ENCODE peak calls at places on chromosomes 4 and X, in four cellular contexts. One of them, this sample, is unnamed.
A peak's percentile ranks its signal among the peaks of the same experiment; 100 is the strongest.

GRCh38 chr4:185651137-185651677 is 115.9 kb upstream of the PDLIM3 start:
- DNase-seq in activated CD8-positive, alpha-beta memory T cell treated with anti-CD3 and anti-CD28 coated beads, Interleukin-2, amount 50 U/mL, for 48 hours: no peak
- DNase-seq in HT1080: no peak
- DNase-seq in A549: no peak
- DNase-seq in this sample: no peak

GRCh38 chr4:74366367-74366891 is 1.5 kb downstream of the EREG start:
- DNase-seq in activated CD8-positive, alpha-beta memory T cell treated with anti-CD3 and anti-CD28 coated beads, Interleukin-2, amount 50 U/mL, for 48 hours: no peak
- DNase-seq in HT1080: no peak
- DNase-seq in A549: no peak
- DNase-seq in this sample: no peak

GRCh38 chr4:3241905-3242304 is 7.1 kb upstream of the MSANTD1 start:
- DNase-seq in activated CD8-positive, alpha-beta memory T cell treated with anti-CD3 and anti-CD28 coated beads, Interleukin-2, amount 50 U/mL, for 48 hours: no peak
- DNase-seq in A549: no peak
- DNase-seq in HT1080: no peak
- DNase-seq in this sample: no peak

GRCh38 chr4:9781343-9782135 is at the start of gene DRD5:
- DNase-seq in activated CD8-positive, alpha-beta memory T cell treated with anti-CD3 and anti-CD28 coated beads, Interleukin-2, amount 50 U/mL, for 48 hours: no peak
- DNase-seq in A549: no peak
- DNase-seq in HT1080: no peak
- DNase-seq in this sample: no peak

GRCh38 chr4:15756361-15756861 is 21.7 kb upstream of the CD38 start:
- DNase-seq in activated CD8-positive, alpha-beta memory T cell treated with anti-CD3 and anti-CD28 coated beads, Interleukin-2, amount 50 U/mL, for 48 hours: peak; percentile 84
- DNase-seq in A549: peak; percentile 37
- DNase-seq in HT1080: peak; percentile 95
- DNase-seq in this sample: peak; percentile 82

GRCh38 chr4:158856852-158857251 is 88.0 kb downstream of the FNIP2 start:
- DNase-seq in activated CD8-positive, alpha-beta memory T cell treated with anti-CD3 and anti-CD28 coated beads, Interleukin-2, amount 50 U/mL, for 48 hours: no peak
- DNase-seq in HT1080: peak; percentile 29
- DNase-seq in A549: peak; percentile 40
- DNase-seq in this sample: peak; percentile 52

GRCh38 chr4:82428969-82429727 is 1.1 kb downstream of the HNRNPDL start:
- DNase-seq in A549: peak; percentile 86
- DNase-seq in activated CD8-positive, alpha-beta memory T cell treated with anti-CD3 and anti-CD28 coated beads, Interleukin-2, amount 50 U/mL, for 48 hours: peak; percentile 98
- DNase-seq in HT1080: peak; percentile 91
- DNase-seq in this sample: peak; percentile 91

GRCh38 chr4:179225594-179225993 is 1783.4 kb upstream of the AGA start:
- DNase-seq in A549: no peak
- DNase-seq in HT1080: peak; percentile 39
- DNase-seq in activated CD8-positive, alpha-beta memory T cell treated with anti-CD3 and anti-CD28 coated beads, Interleukin-2, amount 50 U/mL, for 48 hours: no peak
- DNase-seq in this sample: peak; percentile 14

GRCh38 chrX:153645921-153646481 is 1.0 kb upstream of the DUSP9 start:
- DNase-seq in activated CD8-positive, alpha-beta memory T cell treated with anti-CD3 and anti-CD28 coated beads, Interleukin-2, amount 50 U/mL, for 48 hours: peak; percentile 30
- DNase-seq in A549: no peak
- DNase-seq in HT1080: no peak
- DNase-seq in this sample: no peak

GRCh38 chr4:123235431-123235830 is 161.2 kb upstream of the SPRY1 start:
- DNase-seq in HT1080: no peak
- DNase-seq in activated CD8-positive, alpha-beta memory T cell treated with anti-CD3 and anti-CD28 coated beads, Interleukin-2, amount 50 U/mL, for 48 hours: no peak
- DNase-seq in A549: no peak
- DNase-seq in this sample: peak; percentile 22

GRCh38 chrX:110310896-110311295 is 7.0 kb downstream of the AMMECR1 start:
- DNase-seq in HT1080: no peak
- DNase-seq in activated CD8-positive, alpha-beta memory T cell treated with anti-CD3 and anti-CD28 coated beads, Interleukin-2, amount 50 U/mL, for 48 hours: no peak
- DNase-seq in A549: no peak
- DNase-seq in this sample: no peak

This sample was measured in PC-3.